ENCODE peak calls at places on chromosomes 6 and 20, in ten cellular contexts. Y is naive thymus-derived CD4-positive, alpha-beta T cell; H is cardiac muscle cell; I is HFF-Myc; S is ovary; D is GM23248; L is upper lobe of right lung; K is heart right ventricle; A is uterus; M is fibroblast of lung. F is an unnamed sample.

GRCh38 chr6:11586574-11586973 is 49.0 kb downstream of the TMEM170B start:
- DNase-seq in Y (no peak), H (peak), I (peak), S (no peak), D (peak), L (no peak), K (no peak), A (no peak), M (peak), F (no peak)

GRCh38 chr20:63574156-63574828 is at the start of gene HELZ2:
- DNase-seq in Y (peak), H (peak), I (no peak), S (peak), D (peak), L (peak), K (peak), A (peak), M (peak), F (peak)

GRCh38 chr6:137890983-137891537 is 24.0 kb downstream of the TNFAIP3 start:
- DNase-seq in Y (no peak), H (no peak), I (no peak), S (no peak), D (no peak), L (no peak), K (no peak), A (no peak), M (no peak), F (no peak)

GRCh38 chr20:48904566-48905321 is 16.8 kb upstream of the ARFGEF2 start:
- DNase-seq in Y (peak), H (peak), I (peak), S (peak), D (peak), L (no peak), K (peak), A (peak), M (peak), F (peak)

GRCh38 chr6:36955671-36956070 is 1.1 kb downstream of the PI16 start:
- DNase-seq in Y (no peak), H (no peak), I (no peak), S (no peak), D (no peak), L (peak), K (no peak), A (no peak), M (no peak), F (peak)

GRCh38 chr20:56439784-56440291 is 27.8 kb downstream of the CASS4 start:
- DNase-seq in Y (no peak), H (peak), I (peak), S (no peak), D (peak), L (no peak), K (peak), A (no peak), M (peak), F (no peak)

GRCh38 chr6:50259903-50260302 is 210.2 kb upstream of the DEFB112 start:
- DNase-seq in Y (no peak), H (no peak), I (no peak), S (no peak), D (no peak), L (no peak), K (no peak), A (no peak), M (no peak), F (no peak)

GRCh38 chr20:21102252-21102609 is 3.9 kb downstream of the LINC00237 start:
- DNase-seq in Y (no peak), H (no peak), I (no peak), S (no peak), D (no peak), L (no peak), K (no peak), A (no peak), M (no peak), F (no peak)

GRCh38 chr6:123448306-123448884 is 188.4 kb downstream of the TRDN start:
- DNase-seq in Y (no peak), H (no peak), I (no peak), S (no peak), D (no peak), L (no peak), K (no peak), A (no peak), M (no peak), F (no peak)

GRCh38 chr20:45229264-45230056 is 8.3 kb downstream of the SEMG2 start:
- DNase-seq in Y (peak), H (peak), I (no peak), S (no peak), D (peak), L (peak), K (no peak), A (no peak), M (no peak), F (peak)

GRCh38 chr20:5448449-5449118 is 131.8 kb upstream of the PROKR2 start:
- DNase-seq in Y (peak), H (peak), I (peak), S (no peak), D (peak), L (no peak), K (peak), A (no peak), M (peak), F (peak)

GRCh38 chr6:112475083-112475482 is 128.0 kb downstream of the RFPL4B start:
- DNase-seq in Y (no peak), H (peak), I (no peak), S (no peak), D (peak), L (no peak), K (no peak), A (no peak), M (peak), F (no peak)

GRCh38 chr6:169008641-169009040 is 245.0 kb downstream of the THBS2 start:
- DNase-seq in Y (no peak), H (peak), I (no peak), S (no peak), D (peak), L (no peak), K (no peak), A (no peak), M (peak), F (no peak)

GRCh38 chr20:62752671-62753501 is 43.4 kb upstream of the MRGBP start:
- DNase-seq in Y (no peak), H (peak), I (no peak), S (no peak), D (peak), L (no peak), K (no peak), A (no peak), M (no peak), F (no peak)

GRCh38 chr6:5695260-5696245 is 311.2 kb downstream of the NRN1 start:
- DNase-seq in Y (peak), H (peak), I (peak), S (no peak), D (peak), L (no peak), K (no peak), A (no peak), M (peak), F (peak)

GRCh38 chr6:147510949-147511590 is 2.6 kb downstream of the SAMD5 start:
- DNase-seq in Y (no peak), H (no peak), I (no peak), S (no peak), D (no peak), L (no peak), K (no peak), A (no peak), M (no peak), F (no peak)

GRCh38 chr20:62409935-62410741 is 3.1 kb upstream of the CABLES2 start:
- DNase-seq in Y (peak), H (peak), I (no peak), S (peak), D (peak), L (peak), K (peak), A (peak), M (peak), F (no peak)

GRCh38 chr6:122808121-122808885 is 19.2 kb downstream of the SMPDL3A start:
- DNase-seq in Y (no peak), H (no peak), I (no peak), S (no peak), D (no peak), L (no peak), K (no peak), A (no peak), M (no peak), F (no peak)

GRCh38 chr6:12621766-12622165 is 94.8 kb upstream of the PHACTR1 start:
- DNase-seq in Y (no peak), H (no peak), I (no peak), S (no peak), D (no peak), L (no peak), K (no peak), A (no peak), M (no peak), F (no peak)

GRCh38 chr6:28209753-28210535 is 15.1 kb upstream of the ZSCAN9 start:
- DNase-seq in Y (no peak), H (no peak), I (no peak), S (no peak), D (no peak), L (no peak), K (no peak), A (no peak), M (no peak), F (no peak)

GRCh38 chr6:81753709-81754678 is 1.5 kb upstream of the TENT5A start:
- DNase-seq in Y (peak), H (peak), I (no peak), S (peak), D (peak), L (peak), K (peak), A (peak), M (peak), F (peak)
- H3K4me3 ChIP-seq in Y (peak), H (peak), I (peak), S (peak), D (peak), L (peak), K (peak), A (peak), M (peak), F (peak)

GRCh38 chr20:51310216-51310615 is 232.3 kb downstream of the NFATC2 start:
- DNase-seq in Y (no peak), H (peak), I (no peak), S (no peak), D (peak), L (no peak), K (no peak), A (no peak), M (no peak), F (no peak)

GRCh38 chr20:51311636-51312479 is 230.7 kb downstream of the NFATC2 start:
- DNase-seq in Y (no peak), H (no peak), I (no peak), S (no peak), D (no peak), L (no peak), K (no peak), A (no peak), M (no peak), F (no peak)

GRCh38 chr20:51306081-51306480 is 236.4 kb downstream of the NFATC2 start:
- DNase-seq in Y (no peak), H (no peak), I (no peak), S (no peak), D (no peak), L (no peak), K (no peak), A (no peak), M (no peak), F (no peak)

GRCh38 chr20:51306521-51307358 is 235.8 kb downstream of the NFATC2 start:
- DNase-seq in Y (peak), H (peak), I (no peak), S (peak), D (peak), L (peak), K (peak), A (peak), M (peak), F (peak)

GRCh38 chr20:51309128-51309527 is 233.4 kb downstream of the NFATC2 start:
- DNase-seq in Y (no peak), H (no peak), I (no peak), S (no peak), D (no peak), L (no peak), K (no peak), A (no peak), M (peak), F (no peak)
- H3K4me3 ChIP-seq in Y (no peak), H (no peak), I (no peak), S (no peak), D (no peak), L (no peak), K (no peak), A (no peak), M (no peak), F (no peak)

GRCh38 chr20:38221041-38221589 is 39.4 kb downstream of the KIAA1755 start:
- DNase-seq in Y (peak), H (peak), I (no peak), S (peak), D (peak), L (peak), K (peak), A (peak), M (peak), F (peak)
- H3K4me3 ChIP-seq in Y (no peak), H (no peak), I (no peak), S (no peak), D (no peak), L (no peak), K (no peak), A (no peak), M (no peak), F (no peak)

DNA sequence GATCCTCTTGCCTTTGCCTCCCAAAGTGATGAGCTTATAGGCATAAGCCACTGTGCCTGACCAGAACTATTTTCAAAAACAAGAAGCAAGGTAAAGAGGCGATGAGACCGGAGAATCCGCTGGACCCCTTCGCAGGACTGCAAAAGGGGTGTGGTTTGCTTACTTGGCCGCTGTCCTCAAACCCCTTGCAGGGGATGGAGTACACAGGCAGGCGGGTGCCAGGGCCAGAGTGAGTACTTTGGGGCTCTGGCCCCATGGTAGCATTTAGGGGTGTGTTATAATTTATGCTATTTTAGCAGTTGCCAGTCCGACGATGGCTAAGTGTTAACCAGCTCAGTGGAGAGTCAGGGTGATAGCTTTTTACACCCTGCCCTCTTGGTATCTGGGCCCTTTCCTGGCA is 1454.9 kb downstream of the HACE1 start:
- DNase-seq in Y (no peak), H (no peak), I (no peak), S (no peak), D (no peak), L (no peak), K (no peak), A (no peak), M (no peak), F (no peak)
- H3K4me3 ChIP-seq in Y (no peak), H (no peak), I (no peak), S (no peak), D (no peak), L (no peak), K (no peak), A (no peak), M (no peak), F (no peak)

F was measured in Jurkat, Clone E6-1.